ENCODE peak calls at places on chromosomes 5 and 9, in nine cellular contexts. N is K562, H is gastrocnemius medialis, Y is GM12878, U is prostate gland, G is right lobe of liver, Z is sigmoid colon, X is IMR-90, D is breast epithelium. P is an unnamed sample. For H3K27me3, the result is how much of the 10 kb centered on the place peaks cover.

GRCh38 chr5:72018158-72018803 is 89.0 kb upstream of the MAP1B start:
- DNase-seq in D (no peak), Y (peak), Z (no peak), H (no peak), G (peak), X (peak), U (no peak), N (peak), P (no peak)

GRCh38 chr5:138466058-138466899 is 1.0 kb downstream of the EGR1 start:
- DNase-seq in N (no peak), U (peak), Y (no peak), H (no peak), D (no peak), Z (no peak), X (peak), G (peak), P (no peak)

GRCh38 chr5:75524591-75524990 is 12.9 kb downstream of the POLK start:
- DNase-seq in H (no peak), X (no peak), Z (no peak), N (no peak), Y (no peak), D (no peak), G (no peak), U (no peak), P (no peak)

GRCh38 chr5:96026334-96027065 is 64.8 kb upstream of the ELL2 start:
- DNase-seq in Y (no peak), X (peak), G (no peak), H (no peak), U (no peak), D (no peak), N (no peak), Z (no peak), P (no peak)

GRCh38 chr5:174384509-174384947 is 339.0 kb downstream of the NSG2 start:
- DNase-seq in H (no peak), Z (no peak), G (no peak), D (no peak), N (no peak), Y (no peak), X (peak), U (no peak), P (no peak)

GRCh38 chr5:120806132-120806531 is 342.0 kb downstream of the PRR16 start:
- DNase-seq in Y (no peak), U (no peak), X (peak), Z (no peak), N (no peak), H (no peak), D (no peak), G (no peak), P (no peak)

GRCh38 chr9:89354471-89354870 is 36.2 kb downstream of the SECISBP2 start:
- DNase-seq in N (no peak), Y (no peak), H (no peak), G (no peak), D (no peak), U (no peak), Z (no peak), X (no peak), P (no peak)

GRCh38 chr5:173581408-173582197 is 34.8 kb downstream of the BOD1 start:
- DNase-seq in G (no peak), Y (no peak), X (peak), H (no peak), N (peak), U (no peak), Z (no peak), D (no peak), P (peak)

GRCh38 chr5:98365126-98365525 is 408.3 kb upstream of the RGMB start:
- DNase-seq in Z (no peak), U (no peak), G (no peak), X (no peak), D (no peak), H (no peak), N (no peak), Y (no peak), P (no peak)

DNA sequence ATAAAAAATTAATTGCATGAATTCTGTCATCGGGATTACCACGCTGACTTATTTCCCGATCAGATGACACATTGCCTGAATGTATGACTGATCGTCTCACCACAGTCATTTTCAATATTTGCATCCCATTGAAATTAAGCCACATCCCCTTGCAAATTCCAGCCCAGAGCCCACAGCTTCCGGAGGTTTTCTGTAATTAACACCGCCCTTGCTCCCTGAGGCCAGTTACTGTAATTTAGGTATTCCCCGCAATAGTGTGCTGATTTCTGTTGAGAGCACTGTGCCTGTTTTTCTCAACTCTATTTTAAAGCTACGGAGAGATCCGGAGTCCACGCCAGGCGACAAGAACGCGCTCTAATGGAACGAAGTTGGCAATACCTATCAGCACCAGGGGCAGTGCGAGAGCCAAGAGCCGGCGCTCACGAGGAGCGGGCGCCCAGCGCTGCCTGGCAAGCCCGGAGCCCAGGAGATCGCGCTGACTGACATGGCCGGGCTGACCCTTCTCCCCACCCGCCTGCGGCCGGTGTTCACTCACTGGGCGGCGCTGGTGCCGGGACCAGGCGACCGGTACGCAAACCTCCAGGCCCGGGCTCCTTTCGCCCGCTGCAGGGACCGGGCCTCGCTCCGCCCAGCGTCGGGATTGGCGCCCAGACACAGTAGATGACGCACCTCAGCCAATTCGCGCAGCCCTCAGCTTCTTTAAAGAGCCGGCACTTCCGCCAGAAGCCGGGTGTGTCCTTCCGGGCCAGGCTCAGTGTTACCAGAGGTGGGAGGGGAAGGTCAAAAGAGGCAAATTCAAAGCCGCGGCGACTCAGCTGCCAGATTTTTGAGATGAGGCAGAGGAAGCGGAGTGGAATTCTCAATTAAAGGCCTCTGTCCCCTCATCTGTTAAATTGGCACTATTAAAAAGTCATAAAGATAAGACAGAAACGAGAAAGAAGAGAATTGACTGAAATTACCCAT is at the start of gene PLGRKT:
- DNase-seq in H (peak), N (peak), D (peak), G (peak), Y (peak), Z (peak), X (peak), U (peak), P (peak)
- TF ChIP-seq POLR2A in H (peak), N (peak), D (peak), G (peak), Y (peak), Z (peak), X (peak), U (peak), P (peak)

DNA sequence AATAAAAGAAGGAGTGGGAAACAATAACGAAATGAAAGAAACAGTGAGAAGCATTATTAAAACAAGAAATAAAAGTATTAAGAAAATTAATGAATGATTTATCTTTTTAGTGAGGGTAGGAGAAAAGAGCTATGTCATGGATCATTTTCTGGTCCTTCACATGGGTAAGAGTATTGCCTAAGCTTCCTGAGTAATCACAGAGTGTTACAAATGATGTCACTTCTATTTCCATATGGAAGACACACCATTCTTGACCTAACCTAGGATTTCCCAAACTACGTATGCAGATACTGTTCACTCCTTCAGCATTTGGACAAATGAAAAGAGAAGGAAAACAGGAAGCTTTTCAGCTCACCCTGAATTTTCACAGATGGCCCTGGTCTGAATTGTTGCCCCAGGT is 3.3 kb upstream of the TSLP start:
- DNase-seq in G (no peak), Z (no peak), Y (no peak), H (no peak), D (no peak), U (no peak), X (peak), N (no peak), P (no peak)
- H3K27me3 ChIP-seq in G (under half), Z (under half), Y (under half), H (under half), D (under half), U (under half), X (under half), N (under half), P (under half)

GRCh38 chr9:136521541-136521940 is 24.3 kb downstream of the NOTCH1 start:
- DNase-seq in Z (no peak), X (no peak), Y (no peak), G (no peak), H (peak), U (no peak), N (no peak), D (no peak), P (peak)
- TF ChIP-seq POLR2A in Z (no peak), X (no peak), Y (no peak), G (no peak), H (no peak), U (no peak), N (no peak), D (no peak), P (no peak)

GRCh38 chr9:124480621-124480981 is 26.6 kb downstream of the NR5A1 start:
- DNase-seq in G (no peak), D (no peak), Z (no peak), Y (no peak), N (peak), H (no peak), U (no peak), X (peak), P (peak)
- H3K27me3 ChIP-seq in G (under half), D (half or more), Z (under half), Y (under half), N (half or more), H (half or more), U (under half), X (half or more), P (under half)